ENCODE peak calls at places on chromosome 11, in five cellular contexts. One of them, this sample, is unnamed. For H3K4me1, the result is how much of the 10 kb centered on the place peaks cover.

GRCh38 chr11:109956124-109956793 is 136.9 kb upstream of the ZC3H12C start:
- DNase-seq in ascending aorta: no peak
- DNase-seq in OCI-LY7: peak
- DNase-seq in uterus: no peak
- DNase-seq in Caco-2: no peak
- DNase-seq in this sample: no peak

GRCh38 chr11:117862753-117863152 is 13.7 kb downstream of the FXYD6 start:
- DNase-seq in Caco-2: no peak
- DNase-seq in uterus: no peak
- DNase-seq in ascending aorta: no peak
- DNase-seq in OCI-LY7: no peak
- DNase-seq in this sample: no peak

GRCh38 chr11:63530021-63530420 is 6.6 kb upstream of the PLAAT4 start:
- DNase-seq in ascending aorta: no peak
- DNase-seq in Caco-2: no peak
- DNase-seq in uterus: no peak
- DNase-seq in OCI-LY7: no peak
- DNase-seq in this sample: no peak

GRCh38 chr11:15607361-15608036 is 492.8 kb downstream of the INSC start:
- DNase-seq in OCI-LY7: no peak
- DNase-seq in ascending aorta: no peak
- DNase-seq in uterus: no peak
- DNase-seq in Caco-2: no peak
- DNase-seq in this sample: no peak

GRCh38 chr11:6635082-6635932 is 16.1 kb upstream of the TPP1 start:
- DNase-seq in OCI-LY7: no peak
- DNase-seq in uterus: peak
- DNase-seq in Caco-2: peak
- DNase-seq in ascending aorta: no peak
- DNase-seq in this sample: no peak

GRCh38 chr11:86688398-86689179 is 16.2 kb upstream of the ME3 start:
- DNase-seq in Caco-2: no peak
- DNase-seq in uterus: no peak
- DNase-seq in OCI-LY7: no peak
- DNase-seq in ascending aorta: peak
- DNase-seq in this sample: no peak

GRCh38 chr11:40797981-40798380 is 661.5 kb downstream of the LRRC4C start:
- DNase-seq in uterus: no peak
- DNase-seq in Caco-2: no peak
- DNase-seq in ascending aorta: no peak
- DNase-seq in OCI-LY7: no peak
- DNase-seq in this sample: no peak

GRCh38 chr11:112773256-112773655 is 188.0 kb upstream of the NCAM1 start:
- DNase-seq in OCI-LY7: no peak
- DNase-seq in ascending aorta: no peak
- DNase-seq in uterus: no peak
- DNase-seq in Caco-2: no peak
- DNase-seq in this sample: no peak

GRCh38 chr11:63917685-63918523 is 940 bp upstream of the RCOR2 start:
- DNase-seq in ascending aorta: peak
- DNase-seq in Caco-2: no peak
- DNase-seq in uterus: peak
- DNase-seq in OCI-LY7: peak
- DNase-seq in this sample: peak

GRCh38 chr11:109247071-109247470 is 174.9 kb upstream of the C11orf87 start:
- DNase-seq in uterus: no peak
- DNase-seq in ascending aorta: no peak
- DNase-seq in OCI-LY7: no peak
- DNase-seq in Caco-2: no peak
- DNase-seq in this sample: no peak

GRCh38 chr11:74524978-74525377 is 31.5 kb upstream of the LIPT2 start:
- DNase-seq in uterus: no peak
- DNase-seq in Caco-2: no peak
- DNase-seq in ascending aorta: no peak
- DNase-seq in OCI-LY7: no peak
- DNase-seq in this sample: no peak

GRCh38 chr11:35153280-35153679 is 14.3 kb downstream of the CD44 start:
- DNase-seq in OCI-LY7: no peak
- DNase-seq in uterus: no peak
- DNase-seq in ascending aorta: no peak
- DNase-seq in Caco-2: no peak
- DNase-seq in this sample: no peak

GRCh38 chr11:128802358-128802981 is 64.6 kb downstream of the KCNJ1 start:
- DNase-seq in Caco-2: peak
- DNase-seq in ascending aorta: no peak
- DNase-seq in OCI-LY7: peak
- DNase-seq in uterus: no peak
- DNase-seq in this sample: peak

GRCh38 chr11:95255523-95256165 is 24.6 kb upstream of the SESN3 start:
- DNase-seq in OCI-LY7: peak
- DNase-seq in ascending aorta: no peak
- DNase-seq in Caco-2: no peak
- DNase-seq in uterus: no peak
- DNase-seq in this sample: no peak

GRCh38 chr11:61362542-61362875 is 335 bp downstream of the TMEM138 start:
- DNase-seq in Caco-2: peak
- DNase-seq in ascending aorta: no peak
- DNase-seq in uterus: no peak
- DNase-seq in OCI-LY7: peak
- DNase-seq in this sample: peak

GRCh38 chr11:134441706-134442105 is 29.7 kb upstream of the B3GAT1 start:
- DNase-seq in uterus: no peak
- DNase-seq in OCI-LY7: no peak
- DNase-seq in ascending aorta: no peak
- DNase-seq in Caco-2: no peak
- DNase-seq in this sample: no peak

GRCh38 chr11:26790738-26791137 is 68.9 kb upstream of the SLC5A12 start:
- DNase-seq in Caco-2: no peak
- DNase-seq in ascending aorta: no peak
- DNase-seq in OCI-LY7: no peak
- DNase-seq in uterus: no peak
- DNase-seq in this sample: no peak

GRCh38 chr11:3196161-3197043 is 22.2 kb downstream of the MRGPRG start:
- DNase-seq in ascending aorta: no peak
- DNase-seq in uterus: no peak
- DNase-seq in Caco-2: no peak
- DNase-seq in OCI-LY7: no peak
- DNase-seq in this sample: peak

GRCh38 chr11:97756571-97757335 is 1264.0 kb upstream of the CNTN5 start:
- DNase-seq in OCI-LY7: no peak
- DNase-seq in ascending aorta: no peak
- DNase-seq in Caco-2: no peak
- DNase-seq in uterus: no peak
- DNase-seq in this sample: no peak

GRCh38 chr11:870418-870817 is 27.8 kb downstream of the TSPAN4 start:
- DNase-seq in Caco-2: no peak
- DNase-seq in uterus: no peak
- DNase-seq in OCI-LY7: no peak
- DNase-seq in ascending aorta: no peak
- DNase-seq in this sample: no peak

GRCh38 chr11:76653674-76654309 is 16.8 kb downstream of the LRRC32 start:
- DNase-seq in uterus: peak
- DNase-seq in OCI-LY7: no peak
- DNase-seq in Caco-2: no peak
- DNase-seq in ascending aorta: no peak
- DNase-seq in this sample: no peak

GRCh38 chr11:6453152-6453551 is 12.4 kb upstream of the HPX start:
- DNase-seq in uterus: no peak
- DNase-seq in ascending aorta: no peak
- DNase-seq in OCI-LY7: no peak
- DNase-seq in Caco-2: no peak
- DNase-seq in this sample: no peak

GRCh38 chr11:116037851-116038250 is 533.6 kb upstream of the CADM1 start:
- DNase-seq in ascending aorta: no peak
- DNase-seq in uterus: no peak
- DNase-seq in Caco-2: no peak
- DNase-seq in OCI-LY7: no peak
- DNase-seq in this sample: peak

GRCh38 chr11:92332986-92333385 is 108.4 kb downstream of the FAT3 start:
- DNase-seq in OCI-LY7: no peak
- DNase-seq in uterus: no peak
- DNase-seq in Caco-2: no peak
- DNase-seq in ascending aorta: no peak
- DNase-seq in this sample: no peak

GRCh38 chr11:129195682-129196081 is 3.6 kb upstream of the ARHGAP32 start:
- DNase-seq in Caco-2: no peak
- DNase-seq in ascending aorta: no peak
- DNase-seq in OCI-LY7: no peak
- DNase-seq in uterus: no peak
- DNase-seq in this sample: no peak

GRCh38 chr11:16572946-16573345 is 165.5 kb upstream of the C11orf58 start:
- DNase-seq in OCI-LY7: no peak
- DNase-seq in ascending aorta: no peak
- DNase-seq in Caco-2: no peak
- DNase-seq in uterus: no peak
- DNase-seq in this sample: no peak

GRCh38 chr11:121583825-121584224 is 131.1 kb upstream of the SORL1-AS1 start:
- DNase-seq in uterus: no peak
- DNase-seq in Caco-2: no peak
- DNase-seq in OCI-LY7: no peak
- DNase-seq in ascending aorta: no peak
- DNase-seq in this sample: no peak
- H3K4me1 ChIP-seq in uterus: under half
- H3K4me1 ChIP-seq in Caco-2: under half
- H3K4me1 ChIP-seq in OCI-LY7: under half
- H3K4me1 ChIP-seq in ascending aorta: under half
- H3K4me1 ChIP-seq in this sample: under half

GRCh38 chr11:65315866-65316233 is 1.2 kb downstream of the CDC42EP2 start:
- DNase-seq in Caco-2: no peak
- DNase-seq in OCI-LY7: no peak
- DNase-seq in uterus: no peak
- DNase-seq in ascending aorta: no peak
- DNase-seq in this sample: no peak
- TF ChIP-seq CTCF in Caco-2: no peak
- TF ChIP-seq CTCF in OCI-LY7: peak
- TF ChIP-seq CTCF in uterus: no peak
- TF ChIP-seq CTCF in ascending aorta: no peak
- TF ChIP-seq CTCF in this sample: no peak

DNA sequence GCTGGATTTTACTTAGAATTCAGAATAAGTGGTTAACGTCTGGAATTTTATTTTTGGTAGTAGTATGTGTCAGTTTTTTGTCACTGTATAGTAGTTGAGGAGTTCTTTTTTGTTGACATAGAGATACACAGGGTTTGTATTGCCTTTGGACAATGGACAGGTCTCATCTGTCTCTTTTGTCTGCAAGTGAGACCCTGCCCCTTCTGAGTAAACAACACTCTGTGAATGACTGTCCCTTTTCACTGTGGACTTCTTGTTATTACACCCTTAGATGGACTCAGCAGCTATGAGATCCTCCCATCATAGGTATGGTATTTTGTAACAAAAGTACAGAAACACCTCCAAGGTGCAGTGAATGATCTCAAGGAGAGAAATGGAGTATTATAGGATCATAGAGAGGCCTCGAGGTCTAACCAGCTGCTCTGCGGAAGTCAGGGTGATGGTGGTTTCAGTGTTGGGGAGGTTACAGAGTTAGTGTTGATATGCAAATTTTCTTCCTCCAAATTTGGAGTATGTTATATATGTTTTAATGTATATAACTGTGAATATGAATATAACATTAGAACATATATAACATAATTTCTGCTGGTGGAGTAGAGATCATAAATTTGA is 7.8 kb downstream of the PPP6R3 start:
- DNase-seq in ascending aorta: no peak
- DNase-seq in Caco-2: no peak
- DNase-seq in uterus: no peak
- DNase-seq in OCI-LY7: peak
- DNase-seq in this sample: no peak
- H3K4me1 ChIP-seq in ascending aorta: half or more
- H3K4me1 ChIP-seq in Caco-2: under half
- H3K4me1 ChIP-seq in uterus: under half
- H3K4me1 ChIP-seq in OCI-LY7: under half
- H3K4me1 ChIP-seq in this sample: under half

DNA sequence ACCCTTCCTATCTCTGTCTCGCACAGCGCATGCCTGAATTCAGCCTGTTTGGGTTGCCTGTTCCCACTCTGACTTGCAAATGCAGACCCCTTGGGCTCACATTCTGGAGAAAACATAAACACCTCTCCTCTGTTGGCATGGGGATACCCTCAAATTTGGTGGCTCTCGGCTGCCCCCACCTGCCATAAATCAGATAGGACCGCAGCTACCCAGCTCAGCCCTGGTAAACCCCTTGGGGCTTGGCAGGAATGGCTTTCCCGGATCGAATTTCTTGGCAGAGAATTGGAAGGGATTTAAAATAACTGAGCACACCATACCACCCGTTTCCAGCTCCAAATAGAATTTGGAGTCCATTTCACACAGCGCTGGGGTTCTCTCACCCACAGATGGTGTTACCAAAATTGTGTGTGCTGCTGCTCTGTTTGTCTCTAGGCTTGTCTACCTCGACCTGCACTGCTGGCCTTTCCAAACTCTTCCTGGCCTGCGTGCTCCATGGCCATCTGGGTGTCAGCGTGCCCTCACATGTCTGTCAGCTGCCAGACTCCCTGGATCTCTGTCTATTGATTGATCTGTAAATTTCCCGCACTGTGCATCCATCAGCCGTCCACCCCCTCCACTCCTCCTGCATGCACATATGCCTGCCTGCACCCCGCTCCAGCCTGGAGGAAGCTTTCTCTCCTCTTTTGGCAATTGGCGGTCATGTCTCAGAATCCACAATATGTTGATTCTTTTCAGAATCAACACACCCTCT is 134.0 kb downstream of the NTM start:
- DNase-seq in Caco-2: no peak
- DNase-seq in OCI-LY7: peak
- DNase-seq in uterus: no peak
- DNase-seq in ascending aorta: no peak
- DNase-seq in this sample: peak
- TF ChIP-seq CTCF in Caco-2: no peak
- TF ChIP-seq CTCF in OCI-LY7: peak
- TF ChIP-seq CTCF in uterus: no peak
- TF ChIP-seq CTCF in ascending aorta: no peak
- TF ChIP-seq CTCF in this sample: no peak

DNA sequence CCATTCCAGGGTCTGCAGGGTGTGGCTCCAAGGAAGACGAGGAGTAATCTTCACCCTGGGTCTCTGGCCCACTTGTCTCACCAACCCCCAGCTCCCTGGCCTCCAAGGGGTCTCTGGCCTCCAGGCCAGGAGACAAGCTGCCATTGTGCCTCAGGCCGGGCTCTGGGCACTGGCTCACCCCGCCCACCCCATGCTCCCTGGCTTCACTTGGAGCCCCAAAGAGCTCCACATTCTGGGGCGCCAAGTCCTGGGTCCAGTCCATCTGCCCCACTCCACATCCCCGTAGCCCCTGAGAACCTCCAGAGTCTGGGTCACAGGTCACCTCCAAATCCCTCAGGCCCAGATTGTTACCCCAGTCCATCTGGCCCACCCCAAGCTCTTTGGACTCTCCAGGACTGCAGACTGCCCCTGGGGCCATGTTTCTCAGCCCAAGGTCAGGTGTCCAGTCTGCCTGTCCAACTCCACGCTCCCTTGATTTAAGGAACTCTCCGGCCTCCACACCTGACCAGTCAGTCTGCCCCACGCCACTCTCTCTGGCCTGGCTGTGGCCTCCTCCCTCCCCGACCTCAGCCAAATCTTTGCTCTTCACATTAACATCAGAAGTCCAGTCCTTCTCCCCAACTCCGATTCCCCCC is 16.2 kb downstream of the TNKS1BP1 start:
- DNase-seq in ascending aorta: no peak
- DNase-seq in OCI-LY7: no peak
- DNase-seq in uterus: no peak
- DNase-seq in Caco-2: no peak
- DNase-seq in this sample: no peak
- H3K4me1 ChIP-seq in ascending aorta: half or more
- H3K4me1 ChIP-seq in OCI-LY7: under half
- H3K4me1 ChIP-seq in uterus: under half
- H3K4me1 ChIP-seq in Caco-2: under half
- H3K4me1 ChIP-seq in this sample: under half